ENCODE peak calls at places on chromosomes 3 and 15, in ten cellular contexts. A is HTR-8/SVneo; B is non-pigmented ciliary epithelial cell; M is stimulated activated CD4-positive, alpha-beta T cell treated with anti-CD3 and anti-CD28 coated beads, Interleukin-4, amount 100 ng/mL, for 1 hour; S is BJ; C is NCI-H1092; Z is stimulated activated CD8-positive, alpha-beta memory T cell treated with anti-CD3 and anti-CD28 coated beads, Interleukin-4, amount 100 ng/mL, for 1 hour; X is stimulated activated naive CD8-positive, alpha-beta T cell treated with anti-CD3 and anti-CD28 coated beads, Interleukin-15, Interleukin-2, amounts not matched to agents 100 U/mL and 50 U/mL, for 24 hours; H is anterior cingulate cortex; Q is HEK293T. T is an unnamed sample.

GRCh38 chr3:13011369-13012227 is 61.6 kb downstream of the IQSEC1 start:
- DNase-seq in B (no peak), H (no peak), Z (no peak), X (peak; percentile 83), M (peak; percentile 79), C (no peak), S (no peak), Q (no peak), A (no peak), T (no peak)

GRCh38 chr15:57253082-57253481 is 123.2 kb upstream of the CGNL1 start:
- DNase-seq in C (no peak), S (no peak), M (no peak), A (no peak), X (no peak), H (no peak), Z (no peak), B (no peak), Q (peak; percentile 7), T (no peak)

GRCh38 chr15:62394079-62394478 is 229.0 kb upstream of the C2CD4B start:
- DNase-seq in Z (no peak), A (no peak), C (no peak), B (no peak), S (no peak), M (no peak), Q (no peak), X (no peak), H (no peak), T (no peak)

GRCh38 chr3:138781012-138781470 is 53.7 kb downstream of the PIK3CB start:
- DNase-seq in B (no peak), S (no peak), A (no peak), Z (no peak), M (peak; percentile 13), C (no peak), H (no peak), X (peak; percentile 10), Q (no peak), T (no peak)

GRCh38 chr3:125310623-125311076 is 64.5 kb downstream of the ZNF148 start:
- DNase-seq in C (no peak), Q (no peak), A (no peak), S (no peak), H (no peak), M (peak; percentile 20), Z (peak; percentile 2), B (no peak), X (peak; percentile 54), T (no peak)

GRCh38 chr3:141448606-141449216 is 38.1 kb upstream of the RASA2 start:
- DNase-seq in X (no peak), Q (no peak), C (no peak), B (no peak), S (no peak), M (no peak), H (no peak), Z (no peak), A (no peak), T (no peak)

GRCh38 chr3:66261318-66261717 is 40.5 kb downstream of the SLC25A26 start:
- DNase-seq in Z (no peak), H (no peak), C (no peak), Q (no peak), S (no peak), B (no peak), A (peak; percentile 17), X (no peak), M (no peak), T (no peak)

GRCh38 chr15:29092376-29093064 is 177.1 kb downstream of the NSMCE3 start:
- DNase-seq in B (no peak), S (no peak), X (no peak), Q (no peak), C (no peak), M (no peak), H (peak; percentile 36), A (no peak), Z (no peak), T (no peak)

GRCh38 chr15:100483370-100483769 is 45.4 kb downstream of the CERS3 start:
- DNase-seq in Q (no peak), X (no peak), H (no peak), M (no peak), S (no peak), B (no peak), C (no peak), Z (no peak), A (no peak), T (no peak)

GRCh38 chr3:49295489-49296058 is 18.5 kb upstream of the C3orf62 start:
- DNase-seq in Z (no peak), B (no peak), A (peak; percentile 37), C (no peak), H (no peak), M (peak; percentile 25), Q (peak; percentile 37), S (no peak), X (peak; percentile 28), T (no peak)

GRCh38 chr3:122691195-122691594 is 10.6 kb downstream of the PARP14 start:
- DNase-seq in X (no peak), Z (no peak), B (peak; percentile 61), S (no peak), H (no peak), A (no peak), M (no peak), Q (no peak), C (no peak), T (peak; percentile 37)

GRCh38 chr15:34366271-34367043 is 539 bp downstream of the LPCAT4 start:
- DNase-seq in Z (no peak), A (peak; percentile 62), H (peak; percentile 48), C (peak; percentile 22), B (no peak), X (peak; percentile 72), M (peak; percentile 48), S (no peak), Q (peak; percentile 19), T (no peak)

GRCh38 chr15:70559223-70559823 is 204.0 kb downstream of the UACA start:
- DNase-seq in X (peak; percentile 67), A (no peak), Z (peak; percentile 21), H (no peak), Q (no peak), M (peak; percentile 54), C (no peak), B (no peak), S (no peak), T (no peak)

GRCh38 chr3:170809975-170810357 is 60.0 kb downstream of the RPL22L1 start:
- DNase-seq in A (no peak), H (no peak), C (no peak), S (peak; percentile 65), Q (no peak), Z (no peak), M (no peak), X (no peak), B (no peak), T (peak; percentile 61)

GRCh38 chr15:95446854-95447253 is 883.6 kb upstream of the NR2F2 start:
- DNase-seq in Q (no peak), B (no peak), H (no peak), S (no peak), C (no peak), X (peak; percentile 14), A (no peak), Z (no peak), M (no peak), T (no peak)

GRCh38 chr3:25155696-25156471 is 272.2 kb upstream of the RARB start:
- DNase-seq in B (peak; percentile 28), X (no peak), M (no peak), Z (no peak), S (no peak), H (no peak), Q (no peak), C (no peak), A (peak; percentile 5), T (no peak)

GRCh38 chr15:31367021-31367729 is 40.5 kb downstream of the KLF13 start:
- DNase-seq in M (no peak), X (no peak), Z (no peak), Q (no peak), S (no peak), B (no peak), C (no peak), A (no peak), H (no peak), T (no peak)

GRCh38 chr3:154243353-154243752 is 80.9 kb downstream of the DHX36 start:
- DNase-seq in M (no peak), Z (no peak), C (no peak), X (no peak), H (no peak), S (no peak), A (no peak), B (peak; percentile 28), Q (no peak), T (no peak)

GRCh38 chr3:49668414-49668797 is 5.7 kb upstream of the APEH start:
- DNase-seq in C (no peak), B (no peak), X (no peak), S (no peak), Q (no peak), M (no peak), H (no peak), A (no peak), Z (no peak), T (no peak)

GRCh38 chr3:45623434-45623833 is 28.9 kb downstream of the LIMD1 start:
- DNase-seq in A (no peak), H (no peak), M (no peak), Q (no peak), X (no peak), Z (no peak), B (no peak), S (no peak), C (no peak), T (no peak)

GRCh38 chr3:54957711-54958110 is 29.9 kb upstream of the LRTM1 start:
- DNase-seq in S (no peak), M (no peak), Q (no peak), C (no peak), B (no peak), Z (no peak), H (no peak), A (no peak), X (no peak), T (no peak)

GRCh38 chr3:148433665-148434064 is 264.0 kb upstream of the AGTR1 start:
- DNase-seq in X (no peak), B (no peak), S (no peak), Q (no peak), C (no peak), A (no peak), M (no peak), H (no peak), Z (no peak), T (no peak)

GRCh38 chr15:83873966-83874365 is 220.0 kb downstream of the ADAMTSL3 start:
- DNase-seq in S (no peak), Q (no peak), A (no peak), X (no peak), B (no peak), Z (no peak), H (no peak), C (no peak), M (no peak), T (no peak)

GRCh38 chr15:38877471-38877870 is 312.9 kb upstream of the RASGRP1 start:
- DNase-seq in A (no peak), H (no peak), C (no peak), X (no peak), Q (no peak), S (no peak), Z (no peak), B (no peak), M (no peak), T (no peak)

GRCh38 chr15:70792171-70792573 is 28.8 kb upstream of the UACA start:
- DNase-seq in C (no peak), H (no peak), B (no peak), S (peak; percentile 79), A (no peak), Z (no peak), Q (no peak), X (no peak), M (no peak), T (peak; percentile 74)

GRCh38 chr15:40992241-40992741 is 39.0 kb downstream of the CHAC1 start:
- DNase-seq in S (no peak), Q (no peak), H (no peak), B (no peak), M (no peak), X (no peak), Z (no peak), A (no peak), C (no peak), T (no peak)

GRCh38 chr3:5267889-5268288 is 80.4 kb downstream of the EDEM1 start:
- DNase-seq in S (no peak), B (no peak), M (no peak), X (no peak), Z (no peak), H (no peak), Q (no peak), C (no peak), A (no peak), T (no peak)

GRCh38 chr15:31369716-31370115 is 43.1 kb downstream of the KLF13 start:
- DNase-seq in A (no peak), C (no peak), Z (no peak), B (no peak), S (no peak), M (no peak), Q (no peak), H (no peak), X (no peak), T (no peak)

T was measured in AG09309.